ENCODE peak calls at places on chromosomes 3 and 15, in seven cellular contexts. E is body of pancreas, W is keratinocyte, B is small intestine, D is fibroblast of lung, H is hepatocyte, Z is kidney. L is an unnamed sample.

GRCh38 chr15:43105077-43105769 is 615 bp downstream of the UBR1 start:
- DNase-seq in D (no peak), W (no peak), Z (no peak), H (peak; percentile 43), B (peak; percentile 56), E (peak; percentile 71), L (no peak)

GRCh38 chr3:94226058-94226457 is 163.2 kb downstream of the NSUN3 start:
- DNase-seq in H (no peak), E (no peak), Z (no peak), B (no peak), D (peak; percentile 8), W (no peak), L (no peak)

GRCh38 chr3:196979545-196979944 is 10.9 kb upstream of the PIGZ start:
- DNase-seq in H (peak; percentile 77), E (no peak), Z (no peak), B (no peak), W (no peak), D (peak; percentile 84), L (no peak)

GRCh38 chr15:47294765-47295259 is 422.5 kb upstream of the SEMA6D start:
- DNase-seq in D (peak; percentile 12), H (no peak), Z (no peak), B (no peak), W (no peak), E (no peak), L (no peak)

GRCh38 chr3:57797701-57798487 is 41.8 kb downstream of the SLMAP start:
- DNase-seq in Z (no peak), H (peak; percentile 19), E (no peak), D (no peak), W (no peak), B (peak; percentile 28), L (no peak)

GRCh38 chr3:66586853-66587252 is 86.0 kb upstream of the LRIG1 start:
- DNase-seq in D (no peak), W (no peak), Z (no peak), B (no peak), H (no peak), E (no peak), L (no peak)

GRCh38 chr3:61901986-61902385 is 340.6 kb downstream of the PTPRG start:
- DNase-seq in H (no peak), E (no peak), D (no peak), Z (no peak), W (no peak), B (no peak), L (no peak)

GRCh38 chr3:41158947-41159346 is 40.4 kb upstream of the CTNNB1 start:
- DNase-seq in D (no peak), B (peak; percentile 93), E (peak; percentile 27), W (peak; percentile 80), Z (no peak), H (peak; percentile 68), L (no peak)

GRCh38 chr3:10145685-10146084 is 4.1 kb downstream of the VHL start:
- DNase-seq in B (no peak), H (no peak), E (no peak), W (no peak), D (no peak), Z (no peak), L (no peak)

GRCh38 chr3:161358488-161358887 is 12.8 kb downstream of the SPTSSB start:
- DNase-seq in E (no peak), W (no peak), D (no peak), B (no peak), H (no peak), Z (no peak), L (no peak)

GRCh38 chr3:178680489-178680888 is 144.3 kb downstream of the KCNMB2 start:
- DNase-seq in B (no peak), Z (no peak), D (no peak), H (no peak), E (no peak), W (no peak), L (no peak)

GRCh38 chr3:117589454-117589853 is 879.9 kb downstream of the TUSC7 start:
- DNase-seq in H (no peak), E (no peak), D (no peak), W (no peak), Z (no peak), B (no peak), L (no peak)

GRCh38 chr3:106379251-106379750 is 510.5 kb upstream of the CBLB start:
- DNase-seq in B (no peak), W (no peak), D (no peak), H (peak; percentile 11), E (no peak), Z (no peak), L (no peak)

DNA sequence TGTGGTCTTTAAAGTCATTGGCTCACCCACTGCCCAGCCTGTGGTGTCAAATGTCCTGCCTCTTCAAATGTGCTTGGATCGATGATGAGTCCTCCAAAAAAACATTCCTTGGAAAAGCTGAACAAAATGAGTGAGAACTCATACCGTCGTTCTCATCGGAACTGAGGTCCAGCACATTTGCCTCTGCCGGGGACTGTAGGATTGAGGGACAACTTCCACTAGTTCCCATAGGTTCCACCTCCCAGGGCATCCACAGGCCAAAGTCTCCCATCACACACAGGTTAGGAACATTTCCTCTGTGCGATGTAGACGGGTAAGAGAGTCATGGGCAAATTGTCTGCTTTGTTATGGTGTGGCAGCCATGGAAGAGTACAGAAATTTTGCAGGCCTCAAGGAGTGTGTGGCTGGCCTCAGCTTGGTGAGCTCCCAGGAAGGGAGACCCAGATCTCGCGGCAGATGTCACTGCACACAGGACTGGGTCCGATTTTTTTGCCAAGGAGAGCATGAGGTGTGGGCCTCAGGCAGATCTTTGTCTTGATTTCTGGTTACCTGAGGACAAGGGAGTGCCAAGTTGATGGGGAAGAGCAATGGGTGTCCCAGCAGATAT is 115.7 kb downstream of the SNRPN start:
- DNase-seq in W (no peak), B (no peak), Z (peak; percentile 25), D (no peak), E (no peak), H (no peak), L (no peak)
- H3K9me3 ChIP-seq in W (peaks cover 91% of the 10 kb centered on the region), B (peaks cover 38% of the 10 kb centered on the region), Z (peaks cover 100% of the 10 kb centered on the region), D (peaks cover 54% of the 10 kb centered on the region), E (peaks cover 100% of the 10 kb centered on the region), H (peaks cover 63% of the 10 kb centered on the region), L (peaks cover 90% of the 10 kb centered on the region)

DNA sequence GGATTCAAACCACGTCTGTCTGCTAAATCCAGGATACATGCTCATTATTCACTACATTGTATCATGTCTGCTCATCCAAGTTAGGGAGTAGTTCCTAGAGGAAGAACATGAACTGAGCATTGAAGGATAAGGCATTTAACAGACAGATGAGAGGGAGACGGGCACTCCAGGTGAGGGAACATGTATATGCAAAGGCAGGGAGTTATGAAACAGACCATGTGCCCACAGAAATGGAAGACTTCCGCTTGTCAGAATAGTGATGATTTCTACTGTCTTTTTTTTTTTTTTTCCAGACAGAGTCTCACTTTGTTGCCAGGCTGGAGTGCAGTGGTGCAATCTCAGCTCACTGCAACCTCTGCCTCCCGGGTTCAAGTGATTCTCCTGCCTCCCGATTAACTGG is 5.0 kb upstream of the NDUFAF1 start:
- DNase-seq in H (no peak), Z (no peak), D (no peak), B (no peak), W (no peak), E (no peak), L (no peak)
- H3K27ac ChIP-seq in H (peak overlapping the region; percentile 83), Z (no peak overlapping the region), D (no peak overlapping the region), B (no peak overlapping the region), W (no peak overlapping the region), E (no peak overlapping the region), L (no peak overlapping the region)

GRCh38 chr3:177338697-177339219 is 141.5 kb upstream of the TBL1XR1 start:
- DNase-seq in H (peak; percentile 62), Z (no peak), B (peak; percentile 81), D (peak; percentile 51), W (no peak), E (no peak), L (peak; percentile 45)
- H3K9me3 ChIP-seq in H (no peaks in the 10 kb centered on the region), Z (no peaks in the 10 kb centered on the region), B (no peaks in the 10 kb centered on the region), D (no peaks in the 10 kb centered on the region), W (no peaks in the 10 kb centered on the region), E (no peaks in the 10 kb centered on the region), L (no peaks in the 10 kb centered on the region)

GRCh38 chr3:15309662-15310335 is 22.6 kb downstream of the SH3BP5 start:
- DNase-seq in B (no peak), Z (no peak), E (no peak), H (no peak), D (no peak), W (no peak), L (no peak)
- H3K27ac ChIP-seq in B (no peak overlapping the region), Z (no peak overlapping the region), E (no peak overlapping the region), H (peak overlapping the region; percentile 93), D (no peak overlapping the region), W (peak overlapping the region; percentile 64), L (no peak overlapping the region)

DNA sequence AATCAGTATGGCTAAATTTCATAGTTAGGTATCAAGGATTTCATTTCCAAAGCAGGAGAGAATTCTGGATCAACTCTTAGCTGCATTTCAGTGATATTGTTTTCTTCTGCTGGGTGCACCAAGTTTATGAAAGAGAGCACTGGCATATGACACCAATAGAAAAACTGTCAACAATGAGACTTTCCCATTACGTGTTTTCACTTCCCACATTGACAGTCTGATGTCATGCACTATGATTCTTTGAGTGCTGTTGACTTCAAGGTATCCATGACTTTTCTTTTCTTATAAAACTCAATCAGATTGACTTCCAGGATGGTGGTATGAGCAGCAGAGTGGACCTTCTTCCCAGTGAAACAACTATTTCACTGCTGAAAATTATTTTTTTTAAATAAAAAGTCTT is 476.1 kb downstream of the EDEM1 start:
- DNase-seq in D (no peak), Z (no peak), H (no peak), W (no peak), B (no peak), E (no peak), L (no peak)
- H3K9me3 ChIP-seq in D (no peaks in the 10 kb centered on the region), Z (peaks cover 8% of the 10 kb centered on the region), H (no peaks in the 10 kb centered on the region), W (peaks cover 3% of the 10 kb centered on the region), B (peaks cover 1% of the 10 kb centered on the region), E (peaks cover 7% of the 10 kb centered on the region), L (peaks cover 2% of the 10 kb centered on the region)